ENCODE peak calls at places on chromosomes 6 and 20, in nine cellular contexts. Z is cardiac muscle cell, W is fibroblast of mammary gland, L is H1, N is SK-N-MC, A is trophoblast cell, T is IMR-90, H is A673, B is tibial artery. Y is an unnamed sample.

GRCh38 chr6:130524552-130524951 is 158.7 kb downstream of the TMEM200A start:
- DNase-seq in Z (no peak), W (no peak), L (no peak), N (no peak), A (no peak), T (no peak), H (no peak), B (no peak), Y (no peak)

GRCh38 chr6:79468116-79468515 is 69.1 kb downstream of the LCA5 start:
- DNase-seq in Z (no peak), W (peak; percentile 6), L (no peak), N (no peak), A (peak; percentile 89), T (peak; percentile 34), H (no peak), B (no peak), Y (no peak)

GRCh38 chr6:21935561-21936028 is 342.0 kb downstream of the SOX4 start:
- DNase-seq in Z (peak; percentile 44), W (peak; percentile 72), L (peak; percentile 33), N (no peak), A (peak; percentile 76), T (peak; percentile 69), H (peak; percentile 64), B (no peak), Y (no peak)

GRCh38 chr20:23092409-23092756 is 6.3 kb upstream of the CD93 start:
- DNase-seq in Z (peak; percentile 37), W (peak; percentile 5), L (no peak), N (no peak), A (no peak), T (no peak), H (no peak), B (no peak), Y (no peak)

GRCh38 chr20:43409041-43409913 is 48.4 kb upstream of the SRSF6 start:
- DNase-seq in Z (peak; percentile 32), W (peak; percentile 53), L (peak; percentile 39), N (no peak), A (peak; percentile 68), T (peak; percentile 52), H (peak; percentile 67), B (no peak), Y (peak; percentile 19)

GRCh38 chr6:112691289-112691688 is 344.2 kb downstream of the RFPL4B start:
- DNase-seq in Z (no peak), W (peak; percentile 93), L (no peak), N (peak; percentile 10), A (no peak), T (peak; percentile 91), H (peak; percentile 81), B (no peak), Y (no peak)

GRCh38 chr20:45983279-45983743 is 11.3 kb upstream of the ZNF335 start:
- DNase-seq in Z (no peak), W (no peak), L (no peak), N (no peak), A (peak; percentile 22), T (no peak), H (no peak), B (no peak), Y (no peak)

GRCh38 chr6:108549741-108550140 is 11.0 kb upstream of the FOXO3 start:
- DNase-seq in Z (no peak), W (no peak), L (no peak), N (no peak), A (no peak), T (no peak), H (no peak), B (no peak), Y (no peak)

GRCh38 chr6:144912474-144912873 is 627.3 kb downstream of the UTRN start:
- DNase-seq in Z (no peak), W (peak; percentile 91), L (no peak), N (no peak), A (peak; percentile 4), T (peak; percentile 90), H (peak; percentile 58), B (no peak), Y (peak; percentile 72)

GRCh38 chr20:41076776-41077175 is 48.2 kb downstream of the TOP1 start:
- DNase-seq in Z (no peak), W (no peak), L (no peak), N (no peak), A (no peak), T (no peak), H (no peak), B (no peak), Y (no peak)

GRCh38 chr20:36219671-36220220 is 16.5 kb upstream of the AAR2 start:
- DNase-seq in Z (no peak), W (no peak), L (no peak), N (no peak), A (no peak), T (no peak), H (no peak), B (no peak), Y (no peak)

GRCh38 chr6:106141441-106142237 is 55.5 kb downstream of the PRDM1 start:
- DNase-seq in Z (peak; percentile 55), W (peak; percentile 7), L (no peak), N (no peak), A (no peak), T (no peak), H (no peak), B (no peak), Y (no peak)

GRCh38 chr6:106145741-106146227 is 59.6 kb downstream of the PRDM1 start:
- DNase-seq in Z (no peak), W (peak; percentile 33), L (no peak), N (no peak), A (no peak), T (peak; percentile 59), H (no peak), B (no peak), Y (no peak)

GRCh38 chr6:106142876-106143431 is 56.8 kb downstream of the PRDM1 start:
- DNase-seq in Z (no peak), W (no peak), L (no peak), N (no peak), A (peak; percentile 41), T (no peak), H (no peak), B (no peak), Y (no peak)

GRCh38 chr6:106145144-106145543 is 59.0 kb downstream of the PRDM1 start:
- DNase-seq in Z (no peak), W (no peak), L (no peak), N (no peak), A (no peak), T (no peak), H (no peak), B (no peak), Y (no peak)

DNA sequence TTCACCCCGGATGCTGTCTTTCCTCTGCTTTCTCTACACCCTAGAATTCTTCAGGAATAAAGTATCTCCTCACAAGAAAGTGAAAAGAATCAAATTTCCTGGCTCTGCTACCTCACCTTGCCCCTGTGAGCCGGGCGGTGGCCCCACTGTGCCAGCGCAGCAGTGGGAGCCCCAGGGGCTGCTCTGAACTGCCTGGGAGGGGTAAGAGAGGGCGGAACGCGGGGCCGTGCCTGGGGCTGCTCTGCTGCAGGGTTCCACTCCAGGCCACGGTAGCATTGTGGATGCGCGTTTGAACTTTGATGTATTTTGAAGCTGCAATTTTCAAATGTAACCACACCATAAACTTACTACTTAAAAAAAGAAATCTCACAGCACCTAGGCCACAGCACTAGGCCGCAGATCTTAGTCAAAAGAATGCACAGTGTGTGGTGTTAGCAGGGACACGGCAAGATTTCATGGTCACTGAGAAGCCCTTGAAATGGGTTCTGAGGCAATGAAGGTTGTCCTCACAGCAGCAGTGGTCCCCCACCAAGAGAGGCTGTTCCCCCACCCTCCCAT is 57.5 kb downstream of the PRDM1 start:
- DNase-seq in Z (no peak), W (no peak), L (no peak), N (no peak), A (no peak), T (no peak), H (no peak), B (no peak), Y (no peak)
- H3K4me3 ChIP-seq in Z (no peak overlapping the region), W (no peak overlapping the region), L (no peak overlapping the region), N (no peak overlapping the region), A (no peak overlapping the region), T (no peak overlapping the region), H (no peak overlapping the region), B (no peak overlapping the region), Y (no peak overlapping the region)

DNA sequence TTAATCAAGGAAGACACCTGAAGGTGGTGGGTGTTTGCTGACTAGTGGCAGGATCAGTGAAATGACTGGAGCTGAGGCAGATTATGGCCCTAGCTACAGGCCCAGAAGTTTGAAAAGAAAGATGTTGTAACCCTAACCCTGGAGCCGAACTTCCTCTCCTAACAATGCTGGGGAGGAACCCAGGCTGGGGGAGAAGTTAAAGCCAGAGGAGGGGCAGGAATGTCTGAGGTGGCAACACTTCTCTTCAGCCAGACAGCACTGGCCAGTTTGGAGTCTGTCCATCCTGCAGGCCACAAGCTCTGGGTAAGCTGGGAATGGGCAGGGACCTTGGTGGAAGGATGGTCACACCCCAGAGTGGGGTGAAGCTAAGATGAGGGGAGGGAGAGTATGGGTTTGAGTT is at the start of gene LST1:
- DNase-seq in Z (no peak), W (no peak), L (no peak), N (no peak), A (no peak), T (no peak), H (no peak), B (no peak), Y (no peak)
- H3K4me3 ChIP-seq in Z (no peak within 1 kb of the TSS), W (no peak within 1 kb of the TSS), L (no peak within 1 kb of the TSS), N (peak within 1 kb of the TSS; percentile 25), A (no peak within 1 kb of the TSS), T (no peak within 1 kb of the TSS), H (no peak within 1 kb of the TSS), B (no peak within 1 kb of the TSS), Y (no peak within 1 kb of the TSS)

DNA sequence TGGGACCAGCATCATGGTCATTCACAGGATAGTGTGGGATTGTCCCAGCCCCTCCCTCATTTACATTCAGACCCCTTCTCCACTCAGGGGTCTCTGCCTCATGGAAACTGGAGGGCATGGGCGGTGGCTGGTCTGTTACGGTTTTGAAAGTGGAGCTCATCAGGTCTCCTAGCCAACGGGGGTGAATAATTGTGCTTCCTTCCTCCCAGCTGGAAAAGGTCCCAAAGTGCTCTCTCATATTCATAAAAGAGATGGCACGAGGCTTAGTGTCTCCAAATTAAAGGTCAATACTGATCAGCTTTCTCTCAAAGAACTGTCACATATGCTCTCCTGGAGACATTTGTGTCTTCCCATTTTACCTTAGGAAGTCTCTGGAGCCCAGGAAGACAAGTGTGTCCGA is 19.9 kb downstream of the JARID2 start:
- DNase-seq in Z (no peak), W (no peak), L (no peak), N (no peak), A (no peak), T (no peak), H (peak; percentile 80), B (no peak), Y (no peak)
- H3K4me3 ChIP-seq in Z (no peak overlapping the region), W (no peak overlapping the region), L (peak overlapping the region; percentile 6), N (peak overlapping the region; percentile 40), A (peak overlapping the region; percentile 3), T (no peak overlapping the region), H (peak overlapping the region; percentile 22), B (no peak overlapping the region), Y (no peak overlapping the region)

DNA sequence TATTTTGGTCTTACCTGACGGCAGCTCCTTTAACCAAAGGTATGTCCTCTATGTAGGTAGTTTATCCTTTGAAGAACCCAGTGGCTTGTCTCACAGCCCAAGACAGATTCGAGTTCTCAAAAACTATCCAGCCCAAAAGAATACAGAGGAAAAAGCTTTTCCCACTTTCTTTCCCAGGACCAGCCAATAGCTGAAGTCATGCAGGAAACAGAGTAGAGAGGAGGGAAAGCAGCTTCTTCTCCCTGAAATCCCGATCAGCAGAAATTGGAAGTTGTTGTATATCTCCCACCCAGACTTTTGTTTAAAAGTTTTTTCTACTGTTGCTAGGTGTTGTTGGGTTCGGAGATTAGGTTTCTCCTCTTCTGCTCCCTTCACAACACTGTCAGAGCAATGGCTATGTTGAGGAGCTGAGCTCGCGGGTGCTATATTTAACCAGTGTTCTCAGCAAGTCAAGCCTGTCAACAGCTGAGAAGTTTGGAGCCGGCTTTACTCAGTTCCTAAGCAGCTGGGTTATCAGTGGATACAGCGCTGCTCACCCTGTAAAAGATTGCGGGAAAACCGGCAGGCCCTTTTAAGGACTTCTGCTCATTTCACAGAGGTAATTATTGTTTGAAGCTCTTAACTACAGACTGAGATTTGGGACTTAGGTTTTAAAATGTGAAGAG is at the start of gene FILIP1:
- DNase-seq in Z (peak; percentile 97), W (peak; percentile 40), L (no peak), N (no peak), A (no peak), T (peak; percentile 56), H (peak; percentile 24), B (peak; percentile 80), Y (no peak)
- H3K4me3 ChIP-seq in Z (peak within 1 kb of the TSS; percentile 64), W (no peak within 1 kb of the TSS), L (no peak within 1 kb of the TSS), N (no peak within 1 kb of the TSS), A (no peak within 1 kb of the TSS), T (peak within 1 kb of the TSS; percentile 22), H (no peak within 1 kb of the TSS), B (peak within 1 kb of the TSS; percentile 55), Y (no peak within 1 kb of the TSS)